ENCODE peak calls at places on chromosomes 12 and 14, in nine cellular contexts. One of them, this sample, is unnamed.

GRCh38 chr12:62893276-62893675 is 41.7 kb downstream of the PPM1H start:
- DNase-seq in glutamatergic neuron: no peak
- DNase-seq in IMR-90: no peak
- DNase-seq in omental fat pad: no peak
- DNase-seq in GM06990: no peak
- DNase-seq in left ventricle myocardium inferior: no peak
- DNase-seq in CD8-positive, alpha-beta T cell: no peak
- DNase-seq in HL-60: no peak
- DNase-seq in A549: no peak
- DNase-seq in this sample: no peak

GRCh38 chr12:25054076-25054782 is 105.3 kb upstream of the BCAT1 start:
- DNase-seq in glutamatergic neuron: no peak
- DNase-seq in IMR-90: no peak
- DNase-seq in omental fat pad: no peak
- DNase-seq in GM06990: no peak
- DNase-seq in left ventricle myocardium inferior: no peak
- DNase-seq in CD8-positive, alpha-beta T cell: no peak
- DNase-seq in HL-60: no peak
- DNase-seq in A549: no peak
- DNase-seq in this sample: no peak

GRCh38 chr14:39212034-39212433 is 21.7 kb upstream of the MIA2 start:
- DNase-seq in glutamatergic neuron: no peak
- DNase-seq in IMR-90: no peak
- DNase-seq in omental fat pad: no peak
- DNase-seq in GM06990: no peak
- DNase-seq in left ventricle myocardium inferior: no peak
- DNase-seq in CD8-positive, alpha-beta T cell: no peak
- DNase-seq in HL-60: no peak
- DNase-seq in A549: no peak
- DNase-seq in this sample: no peak

GRCh38 chr12:28872654-28873268 is 276.3 kb upstream of the FAR2 start:
- DNase-seq in glutamatergic neuron: peak; percentile 65
- DNase-seq in IMR-90: peak; percentile 67
- DNase-seq in omental fat pad: no peak
- DNase-seq in GM06990: peak; percentile 2
- DNase-seq in left ventricle myocardium inferior: no peak
- DNase-seq in CD8-positive, alpha-beta T cell: no peak
- DNase-seq in HL-60: peak; percentile 61
- DNase-seq in A549: peak; percentile 48
- DNase-seq in this sample: peak; percentile 27

GRCh38 chr12:81077329-81077685 is 572 bp upstream of the ACSS3 start:
- DNase-seq in glutamatergic neuron: no peak
- DNase-seq in IMR-90: no peak
- DNase-seq in omental fat pad: no peak
- DNase-seq in GM06990: no peak
- DNase-seq in left ventricle myocardium inferior: peak; percentile 41
- DNase-seq in CD8-positive, alpha-beta T cell: no peak
- DNase-seq in HL-60: no peak
- DNase-seq in A549: no peak
- DNase-seq in this sample: no peak

GRCh38 chr12:116969615-116970575 is 59.1 kb downstream of the FBXW8 start:
- DNase-seq in glutamatergic neuron: peak; percentile 43
- DNase-seq in IMR-90: no peak
- DNase-seq in omental fat pad: no peak
- DNase-seq in GM06990: no peak
- DNase-seq in left ventricle myocardium inferior: peak; percentile 66
- DNase-seq in CD8-positive, alpha-beta T cell: no peak
- DNase-seq in HL-60: no peak
- DNase-seq in A549: no peak
- DNase-seq in this sample: no peak

GRCh38 chr12:129839679-129840078 is 64.1 kb downstream of the TMEM132D start:
- DNase-seq in glutamatergic neuron: no peak
- DNase-seq in IMR-90: no peak
- DNase-seq in omental fat pad: no peak
- DNase-seq in GM06990: no peak
- DNase-seq in left ventricle myocardium inferior: no peak
- DNase-seq in CD8-positive, alpha-beta T cell: no peak
- DNase-seq in HL-60: no peak
- DNase-seq in A549: no peak
- DNase-seq in this sample: no peak

GRCh38 chr14:20934148-20934762 is 21.0 kb upstream of the RNASE2 start:
- DNase-seq in glutamatergic neuron: peak; percentile 62
- DNase-seq in IMR-90: no peak
- DNase-seq in omental fat pad: no peak
- DNase-seq in GM06990: peak; percentile 40
- DNase-seq in left ventricle myocardium inferior: peak; percentile 20
- DNase-seq in CD8-positive, alpha-beta T cell: peak; percentile 12
- DNase-seq in HL-60: no peak
- DNase-seq in A549: peak; percentile 19
- DNase-seq in this sample: peak; percentile 34

GRCh38 chr14:96176811-96177211 is 27.8 kb upstream of the BDKRB2 start:
- DNase-seq in glutamatergic neuron: no peak
- DNase-seq in IMR-90: peak; percentile 91
- DNase-seq in omental fat pad: no peak
- DNase-seq in GM06990: no peak
- DNase-seq in left ventricle myocardium inferior: peak; percentile 19
- DNase-seq in CD8-positive, alpha-beta T cell: no peak
- DNase-seq in HL-60: no peak
- DNase-seq in A549: no peak
- DNase-seq in this sample: no peak

GRCh38 chr14:96177766-96178377 is 26.8 kb upstream of the BDKRB2 start:
- DNase-seq in glutamatergic neuron: no peak
- DNase-seq in IMR-90: no peak
- DNase-seq in omental fat pad: no peak
- DNase-seq in GM06990: no peak
- DNase-seq in left ventricle myocardium inferior: no peak
- DNase-seq in CD8-positive, alpha-beta T cell: no peak
- DNase-seq in HL-60: no peak
- DNase-seq in A549: no peak
- DNase-seq in this sample: peak; percentile 58

GRCh38 chr14:96181188-96181762 is 23.4 kb upstream of the BDKRB2 start:
- DNase-seq in glutamatergic neuron: no peak
- DNase-seq in IMR-90: no peak
- DNase-seq in omental fat pad: no peak
- DNase-seq in GM06990: no peak
- DNase-seq in left ventricle myocardium inferior: no peak
- DNase-seq in CD8-positive, alpha-beta T cell: no peak
- DNase-seq in HL-60: no peak
- DNase-seq in A549: no peak
- DNase-seq in this sample: no peak

GRCh38 chr14:96180004-96180403 is 24.6 kb upstream of the BDKRB2 start:
- DNase-seq in glutamatergic neuron: no peak
- DNase-seq in IMR-90: no peak
- DNase-seq in omental fat pad: no peak
- DNase-seq in GM06990: no peak
- DNase-seq in left ventricle myocardium inferior: no peak
- DNase-seq in CD8-positive, alpha-beta T cell: no peak
- DNase-seq in HL-60: no peak
- DNase-seq in A549: no peak
- DNase-seq in this sample: no peak

DNA sequence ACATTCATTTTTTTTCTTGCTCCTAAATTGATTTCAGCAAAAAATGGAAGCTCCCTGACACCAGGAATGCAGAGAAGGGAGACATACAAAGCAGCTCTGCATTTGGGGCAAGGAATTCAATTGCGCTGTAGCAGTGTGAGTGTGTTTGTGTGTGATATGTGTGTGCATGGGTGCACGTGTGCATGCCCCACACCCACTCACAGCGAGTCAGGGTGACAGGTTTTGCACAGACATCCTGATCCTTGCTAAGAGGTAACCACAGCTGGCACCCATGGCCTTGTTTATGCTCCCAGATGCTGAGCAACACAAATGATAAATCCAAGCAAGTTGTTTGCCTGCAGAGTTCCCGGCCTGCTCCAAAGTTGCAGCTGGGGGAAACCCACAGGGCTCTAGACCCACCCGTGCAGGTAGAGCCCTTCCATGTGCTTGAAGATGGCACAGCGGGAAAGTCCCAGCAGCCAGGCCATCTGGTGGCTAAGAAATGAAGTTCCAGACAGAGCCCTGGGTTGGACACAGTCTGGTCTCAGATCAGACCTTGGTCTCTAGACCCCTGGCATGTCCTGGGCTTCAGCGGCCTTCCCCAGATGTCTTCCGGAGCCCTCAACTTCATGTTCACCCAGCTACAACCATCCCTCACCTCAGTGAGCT is 25.8 kb upstream of the BDKRB2 start:
- DNase-seq in glutamatergic neuron: no peak
- DNase-seq in IMR-90: peak; percentile 62
- DNase-seq in omental fat pad: no peak
- DNase-seq in GM06990: no peak
- DNase-seq in left ventricle myocardium inferior: no peak
- DNase-seq in CD8-positive, alpha-beta T cell: no peak
- DNase-seq in HL-60: no peak
- DNase-seq in A549: no peak
- DNase-seq in this sample: no peak
- TF ChIP-seq CTCF in glutamatergic neuron: no peak
- TF ChIP-seq CTCF in IMR-90: no peak
- TF ChIP-seq CTCF in omental fat pad: no peak
- TF ChIP-seq CTCF in GM06990: no peak
- TF ChIP-seq CTCF in left ventricle myocardium inferior: no peak
- TF ChIP-seq CTCF in CD8-positive, alpha-beta T cell: no peak
- TF ChIP-seq CTCF in HL-60: no peak
- TF ChIP-seq CTCF in A549: no peak
- TF ChIP-seq CTCF in this sample: no peak

GRCh38 chr12:22672951-22673350 is 48.0 kb downstream of the ETNK1 start:
- DNase-seq in glutamatergic neuron: no peak
- DNase-seq in IMR-90: peak; percentile 79
- DNase-seq in omental fat pad: no peak
- DNase-seq in GM06990: no peak
- DNase-seq in left ventricle myocardium inferior: no peak
- DNase-seq in CD8-positive, alpha-beta T cell: no peak
- DNase-seq in HL-60: no peak
- DNase-seq in A549: no peak
- DNase-seq in this sample: no peak

GRCh38 chr12:22668441-22668840 is 43.5 kb downstream of the ETNK1 start:
- DNase-seq in glutamatergic neuron: no peak
- DNase-seq in IMR-90: no peak
- DNase-seq in omental fat pad: no peak
- DNase-seq in GM06990: no peak
- DNase-seq in left ventricle myocardium inferior: no peak
- DNase-seq in CD8-positive, alpha-beta T cell: no peak
- DNase-seq in HL-60: no peak
- DNase-seq in A549: no peak
- DNase-seq in this sample: no peak

GRCh38 chr12:22665476-22665875 is 40.5 kb downstream of the ETNK1 start:
- DNase-seq in glutamatergic neuron: no peak
- DNase-seq in IMR-90: no peak
- DNase-seq in omental fat pad: no peak
- DNase-seq in GM06990: no peak
- DNase-seq in left ventricle myocardium inferior: no peak
- DNase-seq in CD8-positive, alpha-beta T cell: no peak
- DNase-seq in HL-60: no peak
- DNase-seq in A549: no peak
- DNase-seq in this sample: no peak

GRCh38 chr12:22667122-22667521 is 42.2 kb downstream of the ETNK1 start:
- DNase-seq in glutamatergic neuron: no peak
- DNase-seq in IMR-90: no peak
- DNase-seq in omental fat pad: no peak
- DNase-seq in GM06990: no peak
- DNase-seq in left ventricle myocardium inferior: no peak
- DNase-seq in CD8-positive, alpha-beta T cell: no peak
- DNase-seq in HL-60: no peak
- DNase-seq in A549: no peak
- DNase-seq in this sample: no peak

DNA sequence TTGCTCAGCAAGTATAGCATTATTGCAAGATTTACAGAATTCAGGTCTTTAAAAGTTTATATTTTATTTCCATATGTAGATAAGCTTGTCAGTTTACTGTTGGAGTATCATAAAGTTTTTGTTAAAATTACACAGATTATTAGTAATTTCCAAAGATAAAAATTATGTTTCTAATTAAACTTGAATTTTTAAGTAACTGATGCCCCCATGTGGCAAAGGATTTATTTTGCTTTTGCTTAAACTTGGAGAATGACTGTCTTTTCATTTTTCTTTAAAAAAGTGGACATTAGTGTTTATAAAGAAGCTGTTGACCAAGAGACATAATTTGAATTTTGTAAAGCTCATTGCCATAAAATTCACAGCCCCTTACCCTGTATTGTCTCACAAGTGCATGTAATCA is 45.8 kb downstream of the ETNK1 start:
- DNase-seq in glutamatergic neuron: no peak
- DNase-seq in IMR-90: peak; percentile 12
- DNase-seq in omental fat pad: no peak
- DNase-seq in GM06990: no peak
- DNase-seq in left ventricle myocardium inferior: no peak
- DNase-seq in CD8-positive, alpha-beta T cell: no peak
- DNase-seq in HL-60: no peak
- DNase-seq in A549: no peak
- DNase-seq in this sample: no peak
- TF ChIP-seq CTCF in glutamatergic neuron: no peak
- TF ChIP-seq CTCF in IMR-90: peak; percentile 40
- TF ChIP-seq CTCF in omental fat pad: no peak
- TF ChIP-seq CTCF in GM06990: peak; percentile 8
- TF ChIP-seq CTCF in left ventricle myocardium inferior: peak; percentile 27
- TF ChIP-seq CTCF in CD8-positive, alpha-beta T cell: no peak
- TF ChIP-seq CTCF in HL-60: no peak
- TF ChIP-seq CTCF in A549: peak; percentile 43
- TF ChIP-seq CTCF in this sample: peak; percentile 14

GRCh38 chr14:76966535-76966934 is 62.0 kb downstream of the IRF2BPL start:
- DNase-seq in glutamatergic neuron: no peak
- DNase-seq in IMR-90: no peak
- DNase-seq in omental fat pad: no peak
- DNase-seq in GM06990: no peak
- DNase-seq in left ventricle myocardium inferior: no peak
- DNase-seq in CD8-positive, alpha-beta T cell: no peak
- DNase-seq in HL-60: no peak
- DNase-seq in A549: no peak
- DNase-seq in this sample: no peak

GRCh38 chr14:76965232-76965631 is 63.3 kb downstream of the IRF2BPL start:
- DNase-seq in glutamatergic neuron: no peak
- DNase-seq in IMR-90: no peak
- DNase-seq in omental fat pad: no peak
- DNase-seq in GM06990: no peak
- DNase-seq in left ventricle myocardium inferior: no peak
- DNase-seq in CD8-positive, alpha-beta T cell: no peak
- DNase-seq in HL-60: no peak
- DNase-seq in A549: no peak
- DNase-seq in this sample: no peak

GRCh38 chr14:76967788-76968187 is 60.7 kb downstream of the IRF2BPL start:
- DNase-seq in glutamatergic neuron: no peak
- DNase-seq in IMR-90: no peak
- DNase-seq in omental fat pad: no peak
- DNase-seq in GM06990: no peak
- DNase-seq in left ventricle myocardium inferior: no peak
- DNase-seq in CD8-positive, alpha-beta T cell: no peak
- DNase-seq in HL-60: no peak
- DNase-seq in A549: no peak
- DNase-seq in this sample: no peak

GRCh38 chr14:76964695-76965094 is 63.8 kb downstream of the IRF2BPL start:
- DNase-seq in glutamatergic neuron: no peak
- DNase-seq in IMR-90: no peak
- DNase-seq in omental fat pad: no peak
- DNase-seq in GM06990: no peak
- DNase-seq in left ventricle myocardium inferior: no peak
- DNase-seq in CD8-positive, alpha-beta T cell: no peak
- DNase-seq in HL-60: no peak
- DNase-seq in A549: no peak
- DNase-seq in this sample: peak; percentile 70

DNA sequence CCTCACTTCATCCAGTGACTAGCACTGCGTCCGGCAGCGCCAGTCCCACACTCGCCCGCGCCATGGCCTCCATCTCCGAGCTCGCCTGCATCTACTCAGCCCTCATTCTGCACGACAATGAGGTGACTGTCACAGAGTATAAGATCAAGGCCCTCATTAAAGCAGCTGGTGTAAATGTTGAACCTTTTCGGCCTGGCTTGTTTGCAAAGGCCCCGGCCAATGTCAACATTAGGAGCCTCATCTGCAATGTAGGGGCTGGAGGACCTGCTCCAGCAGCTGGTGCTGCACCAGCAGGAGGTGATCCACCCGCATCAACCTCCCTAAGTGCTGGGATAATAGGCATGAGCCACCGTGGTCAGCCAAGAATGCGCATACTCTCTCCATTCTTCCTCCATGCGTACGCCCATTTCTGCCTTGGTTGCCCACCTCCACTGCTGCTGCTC is 59.9 kb downstream of the IRF2BPL start:
- DNase-seq in glutamatergic neuron: no peak
- DNase-seq in IMR-90: no peak
- DNase-seq in omental fat pad: no peak
- DNase-seq in GM06990: no peak
- DNase-seq in left ventricle myocardium inferior: no peak
- DNase-seq in CD8-positive, alpha-beta T cell: no peak
- DNase-seq in HL-60: no peak
- DNase-seq in A549: no peak
- DNase-seq in this sample: no peak
- TF ChIP-seq CTCF in glutamatergic neuron: no peak
- TF ChIP-seq CTCF in IMR-90: no peak
- TF ChIP-seq CTCF in omental fat pad: no peak
- TF ChIP-seq CTCF in GM06990: no peak
- TF ChIP-seq CTCF in left ventricle myocardium inferior: no peak
- TF ChIP-seq CTCF in CD8-positive, alpha-beta T cell: no peak
- TF ChIP-seq CTCF in HL-60: no peak
- TF ChIP-seq CTCF in A549: no peak
- TF ChIP-seq CTCF in this sample: no peak

DNA sequence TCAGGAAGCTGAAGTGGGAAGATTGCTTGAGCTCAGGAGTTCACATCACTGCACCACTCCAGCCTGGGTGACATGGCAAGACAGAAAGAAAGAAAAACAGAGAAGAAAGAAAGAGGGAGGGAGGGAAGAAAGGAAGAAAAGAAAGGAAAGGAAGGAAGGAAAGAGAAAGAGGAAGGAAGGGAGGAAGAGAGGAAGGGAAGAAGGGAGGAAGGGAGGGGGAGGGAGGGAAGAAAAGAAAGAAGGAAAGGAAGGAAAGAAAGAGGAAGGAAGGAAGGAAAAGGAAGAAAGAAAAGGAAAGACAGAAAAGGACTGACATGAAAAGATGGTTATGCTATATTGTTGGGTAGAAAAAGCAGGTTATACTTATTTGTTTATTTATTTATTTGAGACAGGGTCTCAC is 3.9 kb downstream of the GLTP start:
- DNase-seq in glutamatergic neuron: no peak
- DNase-seq in IMR-90: no peak
- DNase-seq in omental fat pad: no peak
- DNase-seq in GM06990: no peak
- DNase-seq in left ventricle myocardium inferior: no peak
- DNase-seq in CD8-positive, alpha-beta T cell: no peak
- DNase-seq in HL-60: no peak
- DNase-seq in A549: no peak
- DNase-seq in this sample: no peak
- TF ChIP-seq CTCF in glutamatergic neuron: no peak
- TF ChIP-seq CTCF in IMR-90: no peak
- TF ChIP-seq CTCF in omental fat pad: no peak
- TF ChIP-seq CTCF in GM06990: no peak
- TF ChIP-seq CTCF in left ventricle myocardium inferior: no peak
- TF ChIP-seq CTCF in CD8-positive, alpha-beta T cell: no peak
- TF ChIP-seq CTCF in HL-60: no peak
- TF ChIP-seq CTCF in A549: no peak
- TF ChIP-seq CTCF in this sample: no peak

This sample was measured in GM10248.